ENCODE peak calls at places on chromosomes 13 and 19, in ten cellular contexts. Q is gastrocnemius medialis; W is stimulated activated CD4-positive, alpha-beta T cell treated with anti-CD3 and anti-CD28 coated beads, Interleukin-12 subunit alpha, Interleukin-12 subunit beta, amount 100 ng/mL, for 48 hours; J is HuH-7; C is ACHN; K is progenitor cell of endocrine pancreas; R is NCI-H748 treated with DMSO at 0.1 percent for 48 hours; V is body of pancreas; Y is NB4; M is activated T-cell treated with anti-CD3 and anti-CD28 coated beads, Interleukin-2, amount 50 U/mL, for 1 hour. G is an unnamed sample.

GRCh38 chr19:10701955-10702307 is 692 bp downstream of the QTRT1 start:
- DNase-seq in K (no peak), V (no peak), Q (no peak), W (no peak), M (no peak), Y (peak), C (no peak), J (peak), R (no peak), G (no peak)

GRCh38 chr19:18278521-18279265 is 2.7 kb downstream of the JUND start:
- DNase-seq in C (no peak), Q (no peak), V (peak), M (peak), Y (peak), K (no peak), R (no peak), W (peak), J (no peak), G (no peak)

GRCh38 chr19:38816131-38816750 is 3.5 kb upstream of the LGALS4 start:
- DNase-seq in Q (no peak), R (no peak), V (no peak), Y (no peak), M (no peak), W (no peak), C (no peak), J (no peak), K (no peak), G (no peak)

GRCh38 chr19:2984196-2984490 is 6.8 kb downstream of the TLE6 start:
- DNase-seq in R (no peak), J (no peak), K (no peak), M (no peak), C (no peak), V (no peak), W (no peak), Y (no peak), Q (no peak), G (no peak)

GRCh38 chr13:44697058-44697457 is 120.9 kb upstream of the TSC22D1 start:
- DNase-seq in J (no peak), R (no peak), Y (no peak), V (no peak), M (no peak), W (no peak), C (no peak), K (no peak), Q (peak), G (no peak)

GRCh38 chr13:29924482-29924884 is 74.1 kb upstream of the UBL3 start:
- DNase-seq in C (peak), W (no peak), Q (no peak), Y (no peak), J (no peak), R (no peak), M (no peak), K (no peak), V (peak), G (peak)

GRCh38 chr19:47239610-47240296 is 8.8 kb upstream of the BBC3 start:
- DNase-seq in Q (no peak), Y (peak), M (peak), K (peak), R (peak), W (no peak), C (peak), V (peak), J (no peak), G (peak)

GRCh38 chr19:38733493-38734175 is 10.6 kb downstream of the CAPN12 start:
- DNase-seq in W (no peak), Q (no peak), K (no peak), M (peak), R (no peak), C (no peak), J (no peak), Y (peak), V (no peak), G (no peak)

GRCh38 chr19:31448221-31448657 is 99.0 kb upstream of the TSHZ3 start:
- DNase-seq in C (no peak), V (peak), J (no peak), R (no peak), Q (peak), Y (no peak), W (no peak), M (no peak), K (no peak), G (no peak)